ENCODE peak calls at places on chromosome 3, in eight cellular contexts. D is CD4-positive, alpha-beta memory T cell; B is occipital lobe; Q is fibroblast of the conjunctiva; P is NCI-H1694; F is stimulated activated CD4-positive, alpha-beta T cell treated with anti-CD3 and anti-CD28 coated beads, Interleukin-12 subunit alpha, Interleukin-12 subunit beta, amount 100 ng/mL, for 4 hours; J is stimulated activated CD8-positive, alpha-beta memory T cell treated with anti-CD3 and anti-CD28 coated beads, Interleukin-15, amount 100 ng/mL, for 1 hour; U is naive B cell. L is an unnamed sample.
A peak's percentile ranks its signal among the peaks of the same experiment; 100 is the strongest.

GRCh38 chr3:42098171-42098570 is 7.0 kb downstream of the TRAK1 start:
- DNase-seq in D (no peak), Q (no peak), U (no peak), J (no peak), F (no peak), B (no peak), P (no peak), L (no peak)

GRCh38 chr3:47482411-47482810 is 6.7 kb upstream of the SCAP start:
- DNase-seq in Q (no peak), B (no peak), J (no peak), P (no peak), D (no peak), F (no peak), U (no peak), L (no peak)

GRCh38 chr3:114659109-114660081 is 365.6 kb downstream of the TIGIT start:
- DNase-seq in P (no peak), D (no peak), B (no peak), F (no peak), Q (no peak), J (no peak), U (no peak), L (no peak)

GRCh38 chr3:113668015-113668414 is 28.4 kb downstream of the USF3 start:
- DNase-seq in F (no peak), Q (peak; percentile 16), U (no peak), J (no peak), P (no peak), D (no peak), B (no peak), L (no peak)

GRCh38 chr3:158649791-158650190 is 5.5 kb downstream of the GFM1 start:
- DNase-seq in Q (no peak), F (no peak), B (no peak), J (no peak), U (no peak), P (no peak), D (no peak), L (no peak)

GRCh38 chr3:84755860-84756259 is 202.9 kb upstream of the CADM2 start:
- DNase-seq in Q (no peak), D (no peak), J (no peak), U (no peak), P (no peak), F (no peak), B (no peak), L (no peak)

GRCh38 chr3:53795176-53795575 is 51.0 kb downstream of the CHDH start:
- DNase-seq in F (no peak), D (no peak), Q (no peak), U (no peak), B (no peak), J (no peak), P (no peak), L (no peak)

GRCh38 chr3:190697901-190698300 is 164.6 kb downstream of the GMNC start:
- DNase-seq in Q (peak; percentile 37), B (no peak), F (no peak), U (no peak), J (no peak), D (no peak), P (no peak), L (no peak)

GRCh38 chr3:156536524-156537316 is 18.2 kb downstream of the SSR3 start:
- DNase-seq in Q (no peak), B (no peak), J (no peak), F (no peak), P (no peak), D (no peak), U (no peak), L (no peak)

GRCh38 chr3:122962149-122962548 is 65.4 kb downstream of the SEMA5B start:
- DNase-seq in Q (no peak), F (no peak), B (peak; percentile 82), P (peak; percentile 51), J (no peak), D (no peak), U (no peak), L (no peak)

GRCh38 chr3:33044676-33045075 is 52.3 kb downstream of the GLB1 start:
- DNase-seq in F (no peak), J (no peak), Q (no peak), U (no peak), D (peak; percentile 74), P (no peak), B (no peak), L (no peak)

GRCh38 chr3:14441240-14441919 is 39.0 kb downstream of the SLC6A6 start:
- DNase-seq in J (no peak), D (no peak), P (no peak), U (no peak), F (no peak), Q (no peak), B (no peak), L (no peak)

GRCh38 chr3:48688032-48688736 is 2.5 kb upstream of the NCKIPSD start:
- DNase-seq in J (no peak), U (no peak), Q (no peak), P (no peak), F (no peak), B (no peak), D (no peak), L (no peak)

GRCh38 chr3:194132465-194133358 is 3.2 kb upstream of the HES1 start:
- DNase-seq in B (no peak), F (no peak), D (no peak), J (no peak), Q (no peak), U (peak; percentile 9), P (no peak), L (no peak)

GRCh38 chr3:188031106-188031505 is 122.9 kb upstream of the LPP start:
- DNase-seq in B (no peak), D (no peak), J (no peak), P (no peak), F (no peak), Q (no peak), U (no peak), L (no peak)

GRCh38 chr3:194570184-194570583 is 63.0 kb downstream of the TMEM44 start:
- DNase-seq in D (no peak), F (no peak), Q (no peak), B (no peak), P (no peak), U (no peak), J (no peak), L (no peak)

GRCh38 chr3:170055209-170055608 is 17.4 kb downstream of the GPR160 start:
- DNase-seq in P (no peak), U (no peak), B (no peak), Q (no peak), F (no peak), D (no peak), J (no peak), L (no peak)

GRCh38 chr3:24237971-24238767 is 256.5 kb downstream of the THRB start:
- DNase-seq in U (peak; percentile 39), B (peak; percentile 55), D (peak; percentile 30), P (peak; percentile 12), J (no peak), F (no peak), Q (peak; percentile 87), L (no peak)

GRCh38 chr3:17158941-17159682 is 274.4 kb downstream of the PLCL2 start:
- DNase-seq in U (no peak), P (no peak), D (no peak), J (no peak), Q (no peak), B (peak; percentile 23), F (no peak), L (no peak)

GRCh38 chr3:190566043-190566933 is 52.4 kb downstream of the IL1RAP start:
- DNase-seq in J (no peak), B (no peak), D (no peak), Q (peak; percentile 97), U (no peak), F (peak; percentile 33), P (no peak), L (peak; percentile 37)

L was measured in esophagus squamous epithelium.